ENCODE peak calls at places on chromosomes 6 and 20, in four cellular contexts. O is mesenchymal stem cell, J is neuronal stem cell, N is trophoblast cell. F is an unnamed sample.
A peak's percentile ranks its signal among the peaks of the same experiment; 100 is the strongest.

GRCh38 chr6:110813813-110814487 is 1.3 kb downstream of the CDK19 start:
- DNase-seq in O (peak; percentile 13), J (peak; percentile 27), N (peak; percentile 27), F (no peak)

GRCh38 chr6:1109134-1109533 is 202.8 kb upstream of the FOXQ1 start:
- DNase-seq in O (no peak), J (no peak), N (no peak), F (no peak)

GRCh38 chr20:37081717-37082289 is 14.0 kb downstream of the RBL1 start:
- DNase-seq in O (peak; percentile 15), J (no peak), N (peak; percentile 38), F (no peak)

GRCh38 chr20:33229843-33230242 is 6.0 kb upstream of the BPIFA1 start:
- DNase-seq in O (no peak), J (no peak), N (no peak), F (no peak)

GRCh38 chr20:22353586-22353985 is 230.8 kb downstream of the FOXA2 start:
- DNase-seq in O (no peak), J (no peak), N (no peak), F (no peak)

GRCh38 chr6:158022749-158023596 is 41.3 kb downstream of the SYNJ2 start:
- DNase-seq in O (no peak), J (no peak), N (peak; percentile 15), F (no peak)

GRCh38 chr6:166277892-166278578 is 30.2 kb downstream of the PRR18 start:
- DNase-seq in O (no peak), J (no peak), N (no peak), F (no peak)

GRCh38 chr6:170032197-170032596 is 258.7 kb downstream of the DLL1 start:
- DNase-seq in O (no peak), J (no peak), N (no peak), F (no peak)

GRCh38 chr6:20997143-20997792 is 463.0 kb downstream of the CDKAL1 start:
- DNase-seq in O (peak; percentile 34), J (no peak), N (no peak), F (no peak)

GRCh38 chr20:19181552-19181951 is 30.9 kb upstream of the SLC24A3 start:
- DNase-seq in O (no peak), J (no peak), N (no peak), F (no peak)

GRCh38 chr20:53718142-53718481 is 124.5 kb upstream of the ZNF217 start:
- DNase-seq in O (no peak), J (no peak), N (no peak), F (no peak)

GRCh38 chr6:46688117-46688965 is 656 bp downstream of the TDRD6 start:
- DNase-seq in O (no peak), J (no peak), N (no peak), F (no peak)

GRCh38 chr20:37564388-37565133 is 36.9 kb upstream of the BLCAP start:
- DNase-seq in O (peak; percentile 22), J (peak; percentile 62), N (peak; percentile 72), F (no peak)

GRCh38 chr6:85679445-85680123 is 36.9 kb upstream of the SYNCRIP start:
- DNase-seq in O (peak; percentile 43), J (no peak), N (no peak), F (no peak)

GRCh38 chr6:131023834-131024504 is 39.1 kb downstream of the EPB41L2 start:
- DNase-seq in O (peak; percentile 61), J (no peak), N (no peak), F (no peak)

GRCh38 chr6:98325366-98325765 is 509.0 kb upstream of the POU3F2 start:
- DNase-seq in O (no peak), J (no peak), N (no peak), F (no peak)

GRCh38 chr6:170289108-170289931 is 1.6 kb downstream of the DLL1 start:
- DNase-seq in O (no peak), J (no peak), N (no peak), F (no peak)

GRCh38 chr20:25251558-25251957 is 3.7 kb downstream of the PYGB start:
- DNase-seq in O (no peak), J (no peak), N (no peak), F (peak; percentile 23)

GRCh38 chr20:22808628-22809027 is 224.3 kb upstream of the FOXA2 start:
- DNase-seq in O (no peak), J (no peak), N (no peak), F (no peak)

GRCh38 chr20:62819494-62820174 is 2.8 kb downstream of the COL9A3 start:
- DNase-seq in O (no peak), J (no peak), N (peak; percentile 97), F (no peak)

GRCh38 chr6:140490086-140490485 is 1115.6 kb upstream of the CITED2 start:
- DNase-seq in O (no peak), J (no peak), N (no peak), F (no peak)

GRCh38 chr6:163126741-163127140 is 287.8 kb upstream of the QKI start:
- DNase-seq in O (no peak), J (no peak), N (no peak), F (no peak)

GRCh38 chr6:100210138-100210872 is 216.3 kb upstream of the MCHR2 start:
- DNase-seq in O (no peak), J (peak; percentile 53), N (no peak), F (no peak)

GRCh38 chr20:8635048-8635572 is 433.8 kb upstream of the PLCB4 start:
- DNase-seq in O (no peak), J (no peak), N (no peak), F (no peak)

GRCh38 chr6:34059136-34059731 is 86.7 kb downstream of the GRM4 start:
- DNase-seq in O (no peak), J (no peak), N (no peak), F (no peak)

GRCh38 chr20:17735206-17735804 is 35.5 kb downstream of the BANF2 start:
- DNase-seq in O (peak; percentile 73), J (no peak), N (peak; percentile 19), F (no peak)

GRCh38 chr6:21780601-21781000 is 187.1 kb downstream of the SOX4 start:
- DNase-seq in O (no peak), J (no peak), N (no peak), F (no peak)

GRCh38 chr6:137849076-137849708 is 17.9 kb upstream of the TNFAIP3 start:
- DNase-seq in O (peak; percentile 87), J (no peak), N (peak; percentile 40), F (no peak)

GRCh38 chr6:135212935-135213334 is 31.8 kb downstream of the MYB start:
- DNase-seq in O (peak; percentile 57), J (no peak), N (peak; percentile 55), F (no peak)

DNA sequence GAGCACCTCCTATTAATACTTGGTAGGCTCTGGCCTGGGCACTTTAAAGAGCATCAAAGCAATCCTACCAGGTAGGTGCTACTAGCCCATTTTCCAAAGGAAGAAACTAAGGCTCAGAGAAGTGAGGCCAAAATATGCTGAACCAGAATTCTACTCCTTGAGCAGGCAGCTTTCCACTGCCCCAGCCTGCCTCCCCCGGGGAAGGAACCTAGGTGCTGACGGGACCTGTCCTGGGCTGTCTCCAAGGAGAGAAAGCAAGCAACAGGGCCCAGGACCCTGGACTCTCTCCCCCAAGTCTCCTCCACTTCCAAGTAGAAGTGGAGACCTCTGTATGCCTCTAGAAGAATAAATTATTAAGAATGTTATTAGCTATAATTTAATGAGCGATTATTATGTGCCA is 159.6 kb downstream of the MRPL14 start:
- DNase-seq in O (no peak), J (no peak), N (no peak), F (peak; percentile 14)
- H3K4me3 ChIP-seq in O (no peak overlapping the region), J (no peak overlapping the region), N (no peak overlapping the region), F (no peak overlapping the region)

DNA sequence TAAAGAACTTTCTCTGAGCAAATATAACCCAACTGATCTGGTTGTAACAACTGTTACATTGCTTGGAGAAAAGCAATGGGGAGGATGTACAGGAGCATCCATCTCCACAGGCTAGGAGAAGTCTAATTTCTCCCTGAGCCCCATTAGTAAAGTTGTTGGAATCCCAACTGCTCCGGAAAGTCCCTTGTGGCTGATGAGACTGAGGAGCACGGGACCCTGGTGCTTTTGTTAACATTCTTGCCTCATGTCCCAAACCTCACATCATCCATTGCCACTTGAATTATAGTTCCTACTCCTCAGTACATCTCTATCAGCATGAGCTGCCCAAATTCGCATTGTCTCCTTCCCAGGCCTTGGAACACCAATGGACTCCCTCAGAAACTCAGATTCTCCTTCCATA is 260.6 kb upstream of the BMP2 start:
- DNase-seq in O (no peak), J (no peak), N (no peak), F (no peak)
- H2BK12ac ChIP-seq in O (no peak overlapping the region), J (no peak overlapping the region), N (no peak overlapping the region), F (no peak overlapping the region)

DNA sequence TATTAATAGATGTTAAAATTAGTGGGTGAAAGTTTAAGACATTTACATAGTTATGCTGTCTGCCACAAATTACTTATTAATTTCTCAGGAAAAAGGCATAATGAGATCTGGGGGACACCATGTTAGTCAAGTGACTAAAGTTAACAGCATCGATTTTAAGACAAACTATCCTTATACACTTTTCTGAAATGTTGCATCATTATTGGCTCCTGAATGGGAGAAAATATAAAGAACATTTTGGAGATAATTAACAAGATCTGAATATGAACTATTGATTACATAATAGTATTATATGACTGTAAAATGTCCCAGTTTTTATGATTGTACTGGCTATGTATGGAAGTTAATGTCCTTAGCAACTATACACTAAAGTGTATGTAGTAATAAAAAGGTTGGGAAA is 7.9 kb downstream of the OR2B3 start:
- DNase-seq in O (no peak), J (no peak), N (no peak), F (no peak)
- H3K4me3 ChIP-seq in O (no peak overlapping the region), J (no peak overlapping the region), N (no peak overlapping the region), F (no peak overlapping the region)

GRCh38 chr6:148751233-148751632 is 4.4 kb downstream of the UST start:
- DNase-seq in O (no peak), J (no peak), N (no peak), F (no peak)
- H2BK12ac ChIP-seq in O (no peak overlapping the region), J (no peak overlapping the region), N (no peak overlapping the region), F (peak overlapping the region; percentile 35)

DNA sequence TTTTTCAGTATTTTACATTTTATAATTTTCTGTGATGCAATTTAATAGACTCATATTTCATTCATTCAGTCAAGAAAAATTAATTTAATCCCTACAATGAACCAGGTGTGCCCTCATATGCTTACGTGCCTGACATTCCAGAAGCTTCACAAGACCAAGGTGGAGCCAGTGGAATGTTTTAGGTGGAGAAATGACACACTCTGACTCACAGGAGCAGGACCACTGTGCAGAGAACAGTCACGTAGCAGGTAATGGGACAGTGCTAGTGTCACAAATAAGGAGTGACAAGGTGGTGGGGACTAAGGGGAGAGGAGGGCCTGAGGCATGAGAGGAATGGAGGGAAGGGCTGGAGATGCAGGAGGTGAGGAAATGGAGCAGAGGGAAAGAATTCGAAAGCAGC is 37.0 kb upstream of the HLA-G start:
- DNase-seq in O (no peak), J (no peak), N (peak; percentile 92), F (no peak)
- H3K4me3 ChIP-seq in O (no peak overlapping the region), J (no peak overlapping the region), N (no peak overlapping the region), F (no peak overlapping the region)

F was measured in H1.